ENCODE peak calls at places on chromosomes 2 and 18, in eight cellular contexts. G is HT-29, I is ELR, L is adrenal gland, X is GM12891, F is HFFc6, N is SW480, B is psoas muscle. T is an unnamed sample.

GRCh38 chr2:157421377-157421944 is 22.4 kb downstream of the CYTIP start:
- DNase-seq in G (no peak), I (no peak), L (no peak), X (no peak), F (no peak), N (no peak), B (no peak), T (no peak)

GRCh38 chr2:40361478-40361877 is 90.4 kb downstream of the SLC8A1 start:
- DNase-seq in G (no peak), I (no peak), L (no peak), X (no peak), F (no peak), N (no peak), B (no peak), T (no peak)

GRCh38 chr2:173851256-173851655 is 113.9 kb downstream of the SP3 start:
- DNase-seq in G (no peak), I (no peak), L (peak), X (no peak), F (peak), N (no peak), B (peak), T (peak)

GRCh38 chr18:44914028-44914427 is 233.3 kb downstream of the SETBP1 start:
- DNase-seq in G (no peak), I (no peak), L (no peak), X (no peak), F (no peak), N (no peak), B (no peak), T (no peak)

GRCh38 chr2:42951263-42951938 is 159.0 kb upstream of the HAAO start:
- DNase-seq in G (no peak), I (no peak), L (peak), X (no peak), F (peak), N (no peak), B (peak), T (no peak)

GRCh38 chr2:216585441-216585840 is 47.8 kb upstream of the IGFBP2 start:
- DNase-seq in G (no peak), I (no peak), L (no peak), X (no peak), F (no peak), N (no peak), B (no peak), T (no peak)

GRCh38 chr18:35106013-35106844 is 65.0 kb downstream of the MAPRE2 start:
- DNase-seq in G (no peak), I (no peak), L (no peak), X (no peak), F (no peak), N (no peak), B (no peak), T (no peak)

GRCh38 chr18:23231340-23232021 is 96.2 kb downstream of the CABLES1 start:
- DNase-seq in G (no peak), I (peak), L (peak), X (peak), F (peak), N (no peak), B (peak), T (no peak)

GRCh38 chr2:84251651-84252278 is 207.3 kb downstream of the SUCLG1 start:
- DNase-seq in G (no peak), I (no peak), L (no peak), X (no peak), F (no peak), N (no peak), B (no peak), T (no peak)

GRCh38 chr2:4903676-4904348 is 788.4 kb upstream of the SOX11 start:
- DNase-seq in G (no peak), I (no peak), L (no peak), X (no peak), F (no peak), N (no peak), B (no peak), T (no peak)

GRCh38 chr2:205763708-205764501 is 81.6 kb downstream of the NRP2 start:
- DNase-seq in G (peak), I (peak), L (no peak), X (no peak), F (peak), N (no peak), B (peak), T (peak)

GRCh38 chr18:79634593-79634992 is 45.0 kb upstream of the CTDP1 start:
- DNase-seq in G (no peak), I (no peak), L (no peak), X (no peak), F (no peak), N (no peak), B (no peak), T (no peak)

GRCh38 chr18:34649072-34649471 is 61.0 kb upstream of the DTNA start:
- DNase-seq in G (no peak), I (no peak), L (no peak), X (no peak), F (no peak), N (no peak), B (no peak), T (no peak)

GRCh38 chr2:177433402-177433801 is 40.8 kb downstream of the AGPS start:
- DNase-seq in G (no peak), I (peak), L (no peak), X (no peak), F (no peak), N (no peak), B (no peak), T (no peak)

GRCh38 chr2:238727585-238728321 is 120.1 kb upstream of the TWIST2 start:
- DNase-seq in G (no peak), I (peak), L (no peak), X (no peak), F (peak), N (no peak), B (peak), T (no peak)

GRCh38 chr2:171345971-171346722 is 87.6 kb downstream of the METTL8 start:
- DNase-seq in G (peak), I (no peak), L (no peak), X (no peak), F (no peak), N (no peak), B (no peak), T (no peak)

GRCh38 chr2:237923507-237924163 is 43.2 kb upstream of the UBE2F start:
- DNase-seq in G (peak), I (peak), L (peak), X (peak), F (peak), N (peak), B (peak), T (no peak)

GRCh38 chr2:126732682-126733245 is 76.8 kb downstream of the GYPC start:
- DNase-seq in G (no peak), I (no peak), L (no peak), X (no peak), F (no peak), N (no peak), B (no peak), T (no peak)

GRCh38 chr2:134142903-134143302 is 111.0 kb upstream of the MGAT5 start:
- DNase-seq in G (no peak), I (peak), L (no peak), X (no peak), F (peak), N (peak), B (no peak), T (no peak)

GRCh38 chr2:120847700-120848321 is 112.1 kb downstream of the GLI2 start:
- DNase-seq in G (no peak), I (no peak), L (peak), X (no peak), F (no peak), N (no peak), B (no peak), T (peak)

GRCh38 chr2:129248183-129248582 is 731.3 kb upstream of the RAB6C start:
- DNase-seq in G (no peak), I (no peak), L (no peak), X (no peak), F (no peak), N (no peak), B (no peak), T (no peak)

GRCh38 chr18:47109049-47109448 is 41.3 kb downstream of the HDHD2 start:
- DNase-seq in G (no peak), I (no peak), L (no peak), X (no peak), F (no peak), N (no peak), B (peak), T (no peak)

GRCh38 chr2:161090401-161090800 is 69.8 kb upstream of the TANK start:
- DNase-seq in G (no peak), I (no peak), L (peak), X (no peak), F (no peak), N (no peak), B (peak), T (no peak)

GRCh38 chr2:85180322-85181092 is 47.3 kb downstream of the TCF7L1 start:
- DNase-seq in G (no peak), I (no peak), L (no peak), X (no peak), F (no peak), N (no peak), B (no peak), T (no peak)

GRCh38 chr2:44821500-44821899 is 120.0 kb upstream of the SIX3 start:
- DNase-seq in G (no peak), I (no peak), L (no peak), X (no peak), F (no peak), N (no peak), B (no peak), T (no peak)

GRCh38 chr2:207397917-207398655 is 131.7 kb upstream of the CREB1 start:
- DNase-seq in G (no peak), I (peak), L (no peak), X (no peak), F (peak), N (no peak), B (no peak), T (peak)

GRCh38 chr2:43075054-43075593 is 151.3 kb downstream of the ZFP36L2 start:
- DNase-seq in G (peak), I (peak), L (peak), X (no peak), F (peak), N (peak), B (peak), T (peak)

GRCh38 chr2:74371421-74371820 is 8.7 kb downstream of the DCTN1 start:
- DNase-seq in G (no peak), I (no peak), L (no peak), X (no peak), F (no peak), N (no peak), B (no peak), T (no peak)